ENCODE peak calls at places on chromosomes 4 and X, in eight cellular contexts. N is naive thymus-derived CD4-positive, alpha-beta T cell; D is activated T-cell treated with anti-CD3 and anti-CD28 coated beads for 48 hours; R is LHCN-M2; L is caudate nucleus; C is M059J; W is AG08395; Q is A172. S is an unnamed sample.

GRCh38 chrX:141936080-141936479 is 32.4 kb downstream of the MAGEC1 start:
- DNase-seq in W (no peak), R (peak), D (no peak), N (no peak), L (no peak), Q (no peak), C (peak), S (peak)

GRCh38 chr4:55635282-55635681 is 816 bp downstream of the NMU start:
- DNase-seq in D (no peak), C (peak), R (no peak), W (no peak), Q (no peak), L (no peak), N (no peak), S (no peak)

GRCh38 chr4:73870260-73870659 is 1.1 kb downstream of the CXCL1 start:
- DNase-seq in L (no peak), R (no peak), W (no peak), D (no peak), N (no peak), Q (no peak), C (no peak), S (no peak)

GRCh38 chrX:137041329-137041728 is 7.5 kb upstream of the GPR101 start:
- DNase-seq in R (no peak), D (no peak), N (no peak), W (no peak), Q (no peak), L (no peak), C (no peak), S (no peak)

GRCh38 chr4:11634283-11634682 is 205.6 kb upstream of the HS3ST1 start:
- DNase-seq in C (no peak), Q (no peak), D (no peak), W (no peak), L (no peak), N (no peak), R (no peak), S (no peak)

GRCh38 chrX:64977051-64977450 is 801 bp upstream of the ZC4H2 start:
- DNase-seq in R (no peak), C (no peak), W (no peak), L (no peak), Q (no peak), N (no peak), D (no peak), S (no peak)

GRCh38 chr4:76426272-76426671 is 5.3 kb upstream of the CCDC158 start:
- DNase-seq in D (no peak), W (no peak), C (peak), R (no peak), N (no peak), Q (no peak), L (no peak), S (no peak)

GRCh38 chr4:8528713-8529112 is 51.5 kb upstream of the GPR78 start:
- DNase-seq in W (no peak), Q (peak), L (no peak), C (peak), D (no peak), R (peak), N (no peak), S (no peak)

GRCh38 chr4:185061610-185062009 is 43.3 kb downstream of the HELT start:
- DNase-seq in R (no peak), L (no peak), C (no peak), W (no peak), D (no peak), Q (no peak), N (no peak), S (no peak)

GRCh38 chrX:100911731-100912130 is 17.0 kb downstream of the XKRX start:
- DNase-seq in Q (no peak), L (no peak), R (no peak), W (no peak), D (no peak), N (no peak), C (peak), S (no peak)

GRCh38 chrX:43008356-43008755 is 230.4 kb upstream of the PPP1R2C start:
- DNase-seq in C (no peak), N (no peak), W (no peak), R (no peak), L (no peak), Q (no peak), D (no peak), S (no peak)

GRCh38 chrX:51891821-51892551 is 1.4 kb upstream of the MAGED1 start:
- DNase-seq in N (no peak), L (peak), D (no peak), C (peak), W (peak), R (peak), Q (no peak), S (no peak)

GRCh38 chrX:120428309-120428708 is 40.8 kb downstream of the LAMP2 start:
- DNase-seq in W (no peak), Q (no peak), C (peak), N (no peak), L (no peak), R (peak), D (no peak), S (peak)

GRCh38 chr4:184968784-184969201 is 49.5 kb upstream of the HELT start:
- DNase-seq in L (no peak), W (no peak), Q (no peak), N (no peak), D (no peak), C (no peak), R (no peak), S (no peak)

GRCh38 chr4:2297606-2298517 is 36.0 kb upstream of the MXD4 start:
- DNase-seq in N (no peak), L (no peak), Q (no peak), D (no peak), C (no peak), R (no peak), W (no peak), S (no peak)

GRCh38 chr4:76867880-76868655 is 29.9 kb downstream of the SOWAHB start:
- DNase-seq in C (no peak), L (no peak), R (no peak), Q (no peak), N (no peak), W (no peak), D (no peak), S (peak)

GRCh38 chrX:3449287-3449686 is 102.8 kb upstream of the MXRA5 start:
- DNase-seq in W (peak), D (no peak), N (no peak), L (no peak), C (no peak), R (no peak), Q (no peak), S (no peak)

GRCh38 chr4:116272336-116272735 is 813.0 kb downstream of the TRAM1L1 start:
- DNase-seq in N (no peak), R (no peak), Q (no peak), C (no peak), D (no peak), W (no peak), L (no peak), S (no peak)

GRCh38 chr4:20044502-20044911 is 207.2 kb upstream of the SLIT2 start:
- DNase-seq in W (peak), C (peak), L (no peak), R (no peak), Q (peak), D (no peak), N (no peak), S (peak)

GRCh38 chrX:1231850-1232505 is 19.5 kb upstream of the CRLF2 start:
- DNase-seq in C (no peak), Q (no peak), L (no peak), R (no peak), W (no peak), D (no peak), N (peak), S (no peak)

GRCh38 chrX:135536883-135537282 is 16.4 kb downstream of the INTS6L start:
- DNase-seq in N (peak), D (no peak), W (no peak), C (no peak), R (no peak), Q (no peak), L (no peak), S (no peak)

GRCh38 chr4:86035688-86036087 is 324.2 kb downstream of the MAPK10 start:
- DNase-seq in D (no peak), C (peak), W (no peak), L (no peak), Q (no peak), R (no peak), N (no peak), S (no peak)

GRCh38 chr4:3247399-3248177 is 1.4 kb upstream of the MSANTD1 start:
- DNase-seq in R (no peak), L (no peak), Q (no peak), D (no peak), C (no peak), W (no peak), N (no peak), S (no peak)

GRCh38 chr4:169253904-169254303 is 16.9 kb downstream of the SH3RF1 start:
- DNase-seq in R (peak), C (peak), Q (peak), N (no peak), L (no peak), W (peak), D (no peak), S (peak)

S was measured in H4.